ENCODE peak calls at places on chromosomes 7 and 10, in seven cellular contexts. I, C, L, H, P, Z and E are unnamed samples.

GRCh38 chr7:159197066-159197975 is 52.7 kb upstream of the VIPR2 start:
- DNase-seq in I (peak; percentile 47), C (peak; percentile 80), L (no peak), H (no peak), P (no peak), Z (peak; percentile 4), E (no peak)

GRCh38 chr7:20440472-20441105 is 109.9 kb downstream of the ITGB8 start:
- DNase-seq in I (peak; percentile 83), C (peak; percentile 71), L (peak; percentile 33), H (peak; percentile 8), P (peak; percentile 64), Z (peak; percentile 27), E (peak; percentile 62)

GRCh38 chr7:79459381-79459780 is 5.9 kb upstream of the MAGI2 start:
- DNase-seq in I (no peak), C (no peak), L (peak; percentile 33), H (no peak), P (no peak), Z (no peak), E (peak; percentile 46)

GRCh38 chr7:82723411-82723810 is 279.8 kb upstream of the CACNA2D1 start:
- DNase-seq in I (no peak), C (no peak), L (no peak), H (no peak), P (no peak), Z (no peak), E (no peak)

GRCh38 chr7:47071866-47072265 is 510.0 kb downstream of the TNS3 start:
- DNase-seq in I (no peak), C (no peak), L (no peak), H (no peak), P (no peak), Z (no peak), E (no peak)

GRCh38 chr10:124354411-124355382 is 64.0 kb downstream of the OAT start:
- DNase-seq in I (peak; percentile 55), C (peak; percentile 26), L (peak; percentile 70), H (peak; percentile 12), P (no peak), Z (peak; percentile 15), E (peak; percentile 38)

GRCh38 chr7:28455486-28455885 is 43.2 kb downstream of the CREB5 start:
- DNase-seq in I (no peak), C (no peak), L (no peak), H (no peak), P (no peak), Z (no peak), E (no peak)

GRCh38 chr10:3393958-3394357 is 221.4 kb upstream of the PITRM1 start:
- DNase-seq in I (no peak), C (no peak), L (peak; percentile 41), H (no peak), P (no peak), Z (no peak), E (no peak)

GRCh38 chr7:95594185-95594584 is 2.1 kb downstream of the PDK4 start:
- DNase-seq in I (no peak), C (no peak), L (no peak), H (no peak), P (no peak), Z (no peak), E (no peak)

GRCh38 chr10:47295411-47295810 is 4.6 kb upstream of the GDF10 start:
- DNase-seq in I (no peak), C (no peak), L (no peak), H (no peak), P (no peak), Z (no peak), E (no peak)

GRCh38 chr7:70563960-70564359 is 568.0 kb upstream of the GALNT17 start:
- DNase-seq in I (no peak), C (no peak), L (no peak), H (no peak), P (no peak), Z (no peak), E (no peak)

GRCh38 chr10:52368725-52369124 is 54.6 kb downstream of the DKK1 start:
- DNase-seq in I (peak; percentile 23), C (no peak), L (no peak), H (no peak), P (peak; percentile 10), Z (no peak), E (no peak)

GRCh38 chr10:71840177-71840711 is 10.8 kb downstream of the PSAP start:
- DNase-seq in I (peak; percentile 99), C (peak; percentile 94), L (peak; percentile 98), H (peak; percentile 98), P (peak; percentile 62), Z (peak; percentile 94), E (peak; percentile 96)

GRCh38 chr7:121557034-121557892 is 161.2 kb upstream of the FAM3C start:
- DNase-seq in I (no peak), C (no peak), L (no peak), H (no peak), P (no peak), Z (no peak), E (no peak)

GRCh38 chr10:116771101-116771705 is 28.8 kb upstream of the HSPA12A start:
- DNase-seq in I (no peak), C (no peak), L (peak; percentile 97), H (peak; percentile 92), P (no peak), Z (no peak), E (peak; percentile 95)

GRCh38 chr7:17535776-17536175 is 237.3 kb downstream of the AHR start:
- DNase-seq in I (no peak), C (no peak), L (peak; percentile 47), H (no peak), P (no peak), Z (no peak), E (peak; percentile 53)

GRCh38 chr10:119459681-119460340 is 82.7 kb downstream of the RGS10 start:
- DNase-seq in I (no peak), C (no peak), L (no peak), H (no peak), P (no peak), Z (no peak), E (no peak)

GRCh38 chr7:117323877-117324699 is 1.2 kb upstream of the WNT2 start:
- DNase-seq in I (peak; percentile 48), C (peak; percentile 49), L (peak; percentile 56), H (no peak), P (no peak), Z (peak; percentile 35), E (peak; percentile 70)
- H3K18ac ChIP-seq in I (no peak overlapping the region), C (no peak overlapping the region), L (no peak overlapping the region), H (no peak overlapping the region), P (peak overlapping the region; percentile 32), Z (peak overlapping the region; percentile 84), E (peak overlapping the region; percentile 42)

DNA sequence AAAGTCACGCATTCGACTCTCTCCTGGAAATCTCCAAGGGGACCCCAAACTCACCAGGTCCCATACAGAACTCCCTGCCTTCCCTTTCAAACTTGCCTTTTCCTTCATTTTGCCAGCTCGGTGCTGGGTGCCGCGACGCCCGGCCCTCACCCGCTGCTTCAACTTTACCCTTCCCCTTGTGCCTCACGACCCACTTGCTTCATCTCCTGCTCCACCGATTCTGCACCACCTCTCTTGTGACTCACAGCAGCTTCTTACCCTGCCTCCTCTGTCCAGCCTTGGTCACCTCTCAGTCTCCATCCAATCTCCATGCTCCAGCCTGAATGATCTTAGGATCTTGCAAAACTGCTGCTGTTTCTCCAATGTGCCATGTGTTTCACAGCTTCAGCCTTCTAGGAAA is 59.9 kb downstream of the PRKCQ start:
- DNase-seq in I (no peak), C (no peak), L (no peak), H (no peak), P (no peak), Z (no peak), E (no peak)
- H3K18ac ChIP-seq in I (no peak overlapping the region), C (no peak overlapping the region), L (no peak overlapping the region), H (no peak overlapping the region), P (no peak overlapping the region), Z (no peak overlapping the region), E (no peak overlapping the region)

GRCh38 chr10:17671307-17671706 is 27.4 kb downstream of the STAM start:
- DNase-seq in I (peak; percentile 44), C (no peak), L (no peak), H (no peak), P (no peak), Z (no peak), E (no peak)
- H3K18ac ChIP-seq in I (no peak overlapping the region), C (no peak overlapping the region), L (peak overlapping the region; percentile 70), H (no peak overlapping the region), P (no peak overlapping the region), Z (no peak overlapping the region), E (peak overlapping the region; percentile 1)

DNA sequence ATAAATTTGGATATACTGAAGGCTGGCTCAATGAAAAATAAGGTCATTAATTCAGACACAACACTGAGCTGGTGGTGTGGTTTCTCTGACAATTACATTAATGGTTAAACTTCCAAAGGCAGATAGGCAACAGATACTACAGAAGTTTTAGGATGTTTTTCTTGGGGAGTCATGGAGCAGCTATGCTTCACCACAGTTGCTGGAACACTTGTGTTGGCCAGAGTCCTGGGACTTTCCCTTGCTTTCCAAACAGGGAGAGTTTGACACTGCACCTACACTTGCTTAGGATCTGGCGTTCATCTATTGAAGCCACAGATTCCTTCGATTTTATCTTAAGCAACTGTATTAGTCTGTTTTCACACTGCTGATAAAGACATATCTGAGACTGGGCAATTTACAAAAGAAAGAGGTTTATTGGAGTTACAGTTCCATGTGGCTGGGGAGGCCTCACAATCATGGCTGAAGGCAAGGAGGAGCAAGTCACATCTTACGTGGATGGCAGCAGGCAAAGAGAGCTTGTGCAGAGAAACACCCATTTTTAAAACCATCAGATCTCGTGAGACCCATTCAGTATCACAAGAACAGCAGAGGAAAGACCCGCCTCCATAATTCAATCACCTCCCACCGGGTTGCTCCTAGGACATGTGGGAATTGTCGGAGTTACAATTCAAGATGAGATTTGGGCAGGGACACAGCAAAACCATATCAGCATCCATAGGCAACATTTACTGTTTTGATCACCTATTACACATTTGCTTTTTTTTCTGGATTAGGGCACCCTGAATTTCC is 27.8 kb upstream of the TMEM178B start:
- DNase-seq in I (no peak), C (no peak), L (peak; percentile 26), H (peak; percentile 87), P (no peak), Z (no peak), E (peak; percentile 66)
- H3K18ac ChIP-seq in I (no peak overlapping the region), C (no peak overlapping the region), L (no peak overlapping the region), H (no peak overlapping the region), P (no peak overlapping the region), Z (no peak overlapping the region), E (no peak overlapping the region)